ENCODE peak calls at places on chromosomes 3 and 15, in six cellular contexts. Z is neural progenitor cell; Y is heart right ventricle; S is CD8-positive, alpha-beta memory T cell; U is OCI-LY7; M is neuronal stem cell. N is an unnamed sample.
A peak's percentile ranks its signal among the peaks of the same experiment; 100 is the strongest.

GRCh38 chr3:197682713-197683112 is 54.0 kb downstream of the RUBCN start:
- DNase-seq in U (no peak), S (no peak), Y (no peak), M (no peak), Z (no peak), N (no peak)

GRCh38 chr3:51982838-51983577 is at the start of gene ACY1:
- DNase-seq in Z (peak; percentile 96), S (peak; percentile 72), M (peak; percentile 87), Y (peak; percentile 87), U (no peak), N (peak; percentile 82)

GRCh38 chr3:13053425-13053824 is 19.8 kb downstream of the IQSEC1 start:
- DNase-seq in S (no peak), M (no peak), Y (no peak), U (no peak), Z (no peak), N (no peak)

GRCh38 chr15:63509933-63510547 is 5.6 kb downstream of the USP3 start:
- DNase-seq in Y (no peak), S (no peak), M (no peak), U (no peak), Z (no peak), N (no peak)

GRCh38 chr3:78255403-78255802 is 1215.5 kb downstream of the ROBO2 start:
- DNase-seq in Z (no peak), Y (no peak), U (no peak), S (no peak), M (no peak), N (no peak)

GRCh38 chr15:55494927-55495326 is 13.1 kb downstream of the DNAAF4 start:
- DNase-seq in Z (no peak), Y (no peak), M (no peak), S (peak; percentile 11), U (peak; percentile 24), N (peak; percentile 76)

GRCh38 chr15:92582206-92582605 is 73.4 kb downstream of the FAM174B start:
- DNase-seq in M (no peak), S (no peak), Z (no peak), U (no peak), Y (no peak), N (no peak)

GRCh38 chr15:100781961-100782525 is 97.6 kb upstream of the ALDH1A3 start:
- DNase-seq in Z (no peak), S (no peak), Y (no peak), M (no peak), U (no peak), N (no peak)

GRCh38 chr15:68612979-68613740 is 34.4 kb downstream of the CORO2B start:
- DNase-seq in Y (no peak), S (no peak), M (no peak), Z (peak; percentile 32), U (peak; percentile 39), N (no peak)

GRCh38 chr3:175198991-175199390 is 339.9 kb downstream of the NAALADL2 start:
- DNase-seq in U (no peak), Y (no peak), Z (no peak), M (no peak), S (no peak), N (no peak)

GRCh38 chr15:91967935-91968605 is 114.6 kb downstream of the SLCO3A1 start:
- DNase-seq in Z (no peak), U (no peak), M (no peak), S (no peak), Y (no peak), N (no peak)

GRCh38 chr15:69388259-69388658 is 25.9 kb upstream of the KIF23 start:
- DNase-seq in S (no peak), U (no peak), Y (no peak), M (no peak), Z (no peak), N (no peak)

GRCh38 chr15:82789491-82789890 is 16.4 kb downstream of the FSD2 start:
- DNase-seq in Z (no peak), S (no peak), Y (no peak), M (no peak), U (no peak), N (no peak)

GRCh38 chr3:120552184-120553020 is 43.7 kb upstream of the NDUFB4 start:
- DNase-seq in Y (peak; percentile 51), Z (no peak), S (no peak), U (no peak), M (no peak), N (no peak)

GRCh38 chr3:9906480-9906879 is 3.8 kb downstream of the IL17RE start:
- DNase-seq in Y (no peak), M (no peak), S (no peak), Z (no peak), U (no peak), N (no peak)

GRCh38 chr3:43496740-43497375 is 125.0 kb downstream of the ANO10 start:
- DNase-seq in Z (no peak), Y (no peak), S (no peak), U (no peak), M (no peak), N (no peak)

GRCh38 chr3:126031981-126032471 is 51.9 kb downstream of the SLC41A3 start:
- DNase-seq in Y (no peak), S (no peak), M (no peak), U (no peak), Z (no peak), N (no peak)

GRCh38 chr15:92091155-92091734 is 237.7 kb downstream of the SLCO3A1 start:
- DNase-seq in Z (peak; percentile 80), Y (peak; percentile 30), S (no peak), U (no peak), M (peak; percentile 47), N (no peak)

GRCh38 chr3:5006755-5007202 is 27.5 kb downstream of the BHLHE40 start:
- DNase-seq in U (peak; percentile 19), S (no peak), Y (no peak), M (no peak), Z (no peak), N (peak; percentile 13)

GRCh38 chr3:109687626-109688025 is 350.3 kb upstream of the DPPA4 start:
- DNase-seq in Y (no peak), U (no peak), M (peak; percentile 37), S (no peak), Z (peak; percentile 63), N (no peak)

GRCh38 chr15:25207369-25207768 is 231.5 kb downstream of the UBE3A start:
- DNase-seq in Y (no peak), S (no peak), U (no peak), M (no peak), Z (no peak), N (no peak)
- H3K9me3 ChIP-seq in Y (no peaks in the 10 kb centered on the region), S (no peaks in the 10 kb centered on the region), U (no peaks in the 10 kb centered on the region), M (no peaks in the 10 kb centered on the region), Z (no peaks in the 10 kb centered on the region), N (peaks cover 55% of the 10 kb centered on the region)

GRCh38 chr15:65393091-65393490 is 15.3 kb upstream of the IGDCC3 start:
- DNase-seq in Y (no peak), U (no peak), S (no peak), Z (no peak), M (no peak), N (no peak)
- H3K36me3 ChIP-seq in Y (no peaks in the 10 kb centered on the region), U (no peaks in the 10 kb centered on the region), S (no peaks in the 10 kb centered on the region), Z (no peaks in the 10 kb centered on the region), M (peaks cover 23% of the 10 kb centered on the region), N (no peaks in the 10 kb centered on the region)

DNA sequence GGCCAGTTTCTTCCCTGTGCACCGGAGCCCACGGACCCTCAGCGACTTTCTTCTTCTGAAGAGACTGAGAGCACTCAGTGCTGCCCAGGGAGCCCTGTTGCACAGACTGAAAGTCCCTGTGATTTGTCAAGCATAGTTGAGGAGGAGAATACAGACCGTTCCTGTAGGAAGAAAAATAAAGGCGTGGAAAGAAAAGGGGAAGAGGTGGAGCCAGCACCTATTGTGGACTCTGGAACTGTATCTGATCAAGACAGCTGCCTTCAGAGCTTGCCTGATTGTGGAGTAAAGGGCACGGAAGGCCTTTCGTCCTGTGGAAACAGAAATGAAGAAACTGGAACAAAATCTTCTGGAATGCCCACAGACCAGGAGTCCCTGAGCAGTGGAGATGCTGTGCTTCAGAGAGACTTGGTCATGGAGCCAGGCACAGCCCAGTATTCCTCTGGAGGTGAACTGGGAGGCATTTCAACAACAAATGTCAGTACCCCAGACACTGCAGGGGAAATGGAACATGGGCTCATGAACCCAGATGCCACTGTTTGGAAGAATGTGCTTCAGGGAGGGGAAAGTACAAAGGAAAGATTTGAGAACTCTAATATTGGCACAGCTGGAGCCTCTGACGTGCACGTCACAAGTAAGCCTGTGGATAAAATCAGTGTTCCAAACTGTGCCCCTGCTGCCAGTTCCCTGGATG is 198.8 kb downstream of the AKAP13 start:
- DNase-seq in S (no peak), Z (no peak), M (no peak), U (no peak), Y (peak; percentile 42), N (no peak)
- H3K4me1 ChIP-seq in S (peaks cover 43% of the 10 kb centered on the region), Z (peaks cover 23% of the 10 kb centered on the region), M (peaks cover 16% of the 10 kb centered on the region), U (peaks cover 36% of the 10 kb centered on the region), Y (peaks cover 78% of the 10 kb centered on the region), N (peaks cover 43% of the 10 kb centered on the region)

DNA sequence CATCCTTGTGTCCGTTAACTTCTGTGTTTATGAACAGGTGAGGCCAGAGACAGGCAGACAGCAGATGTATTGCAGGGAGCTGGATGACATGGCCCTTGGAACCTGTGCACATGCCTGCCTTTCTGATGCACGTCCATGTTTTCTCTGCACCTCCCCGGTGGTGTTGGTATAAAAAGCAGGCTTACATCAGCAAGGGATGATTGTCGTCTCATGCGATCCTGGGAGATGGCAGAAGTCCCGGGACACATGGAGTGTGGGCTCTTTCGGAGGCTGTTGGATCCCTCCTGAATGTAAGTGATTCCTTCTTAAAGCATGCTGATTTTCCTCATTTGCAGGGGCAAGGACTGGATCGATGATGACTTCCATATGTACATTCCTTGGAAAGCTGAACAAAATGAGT is 134.8 kb downstream of the SNRPN start:
- DNase-seq in M (no peak), S (no peak), Y (no peak), Z (no peak), U (no peak), N (no peak)
- H3K9me3 ChIP-seq in M (peaks cover 83% of the 10 kb centered on the region), S (peaks cover 49% of the 10 kb centered on the region), Y (no peaks in the 10 kb centered on the region), Z (no peaks in the 10 kb centered on the region), U (no peaks in the 10 kb centered on the region), N (peaks cover 100% of the 10 kb centered on the region)

GRCh38 chr3:82376883-82377282 is 615.4 kb upstream of the GBE1 start:
- DNase-seq in Z (peak; percentile 28), M (peak; percentile 24), S (no peak), U (peak; percentile 36), Y (no peak), N (no peak)
- H3K36me3 ChIP-seq in Z (peaks cover 9% of the 10 kb centered on the region), M (no peaks in the 10 kb centered on the region), S (no peaks in the 10 kb centered on the region), U (no peaks in the 10 kb centered on the region), Y (no peaks in the 10 kb centered on the region), N (no peaks in the 10 kb centered on the region)

N was measured in CD4-positive, CD25-positive, alpha-beta regulatory T cell.